ENCODE peak calls at places on chromosomes 1 and 21, in five cellular contexts. One of them, this sample, is unnamed.

GRCh38 chr1:219420913-219421312 is 192.0 kb downstream of the ZC3H11B start:
- DNase-seq in stimulated activated CD4-positive, alpha-beta T cell treated with anti-CD3 and anti-CD28 coated beads, Interleukin-2, amount 100 ng/mL, for 24 hours: no peak
- DNase-seq in stimulated activated naive CD8-positive, alpha-beta T cell treated with anti-CD3 and anti-CD28 coated beads, Interleukin-15, Interleukin-2, amounts not matched to agents 100 U/mL and 50 U/mL, for 24 hours: no peak
- DNase-seq in effector CD4-positive, alpha-beta T cell: no peak
- DNase-seq in osteocyte: no peak
- DNase-seq in this sample: no peak

GRCh38 chr1:62407398-62408009 is 29.3 kb upstream of the USP1 start:
- DNase-seq in stimulated activated CD4-positive, alpha-beta T cell treated with anti-CD3 and anti-CD28 coated beads, Interleukin-2, amount 100 ng/mL, for 24 hours: no peak
- DNase-seq in stimulated activated naive CD8-positive, alpha-beta T cell treated with anti-CD3 and anti-CD28 coated beads, Interleukin-15, Interleukin-2, amounts not matched to agents 100 U/mL and 50 U/mL, for 24 hours: no peak
- DNase-seq in effector CD4-positive, alpha-beta T cell: no peak
- DNase-seq in osteocyte: no peak
- DNase-seq in this sample: no peak

GRCh38 chr1:55304306-55304705 is 89.1 kb upstream of the USP24 start:
- DNase-seq in stimulated activated CD4-positive, alpha-beta T cell treated with anti-CD3 and anti-CD28 coated beads, Interleukin-2, amount 100 ng/mL, for 24 hours: no peak
- DNase-seq in stimulated activated naive CD8-positive, alpha-beta T cell treated with anti-CD3 and anti-CD28 coated beads, Interleukin-15, Interleukin-2, amounts not matched to agents 100 U/mL and 50 U/mL, for 24 hours: no peak
- DNase-seq in effector CD4-positive, alpha-beta T cell: no peak
- DNase-seq in osteocyte: no peak
- DNase-seq in this sample: no peak

GRCh38 chr1:59364012-59364411 is 67.1 kb downstream of the FGGY start:
- DNase-seq in stimulated activated CD4-positive, alpha-beta T cell treated with anti-CD3 and anti-CD28 coated beads, Interleukin-2, amount 100 ng/mL, for 24 hours: no peak
- DNase-seq in stimulated activated naive CD8-positive, alpha-beta T cell treated with anti-CD3 and anti-CD28 coated beads, Interleukin-15, Interleukin-2, amounts not matched to agents 100 U/mL and 50 U/mL, for 24 hours: no peak
- DNase-seq in effector CD4-positive, alpha-beta T cell: no peak
- DNase-seq in osteocyte: no peak
- DNase-seq in this sample: no peak

GRCh38 chr1:12546771-12547585 is 71.0 kb downstream of the DHRS3 start:
- DNase-seq in stimulated activated CD4-positive, alpha-beta T cell treated with anti-CD3 and anti-CD28 coated beads, Interleukin-2, amount 100 ng/mL, for 24 hours: no peak
- DNase-seq in stimulated activated naive CD8-positive, alpha-beta T cell treated with anti-CD3 and anti-CD28 coated beads, Interleukin-15, Interleukin-2, amounts not matched to agents 100 U/mL and 50 U/mL, for 24 hours: no peak
- DNase-seq in effector CD4-positive, alpha-beta T cell: no peak
- DNase-seq in osteocyte: no peak
- DNase-seq in this sample: no peak

GRCh38 chr1:21280482-21280881 is 9.8 kb downstream of the ECE1 start:
- DNase-seq in stimulated activated CD4-positive, alpha-beta T cell treated with anti-CD3 and anti-CD28 coated beads, Interleukin-2, amount 100 ng/mL, for 24 hours: no peak
- DNase-seq in stimulated activated naive CD8-positive, alpha-beta T cell treated with anti-CD3 and anti-CD28 coated beads, Interleukin-15, Interleukin-2, amounts not matched to agents 100 U/mL and 50 U/mL, for 24 hours: no peak
- DNase-seq in effector CD4-positive, alpha-beta T cell: no peak
- DNase-seq in osteocyte: no peak
- DNase-seq in this sample: no peak

GRCh38 chr1:33025761-33026160 is 10.9 kb downstream of the AK2 start:
- DNase-seq in stimulated activated CD4-positive, alpha-beta T cell treated with anti-CD3 and anti-CD28 coated beads, Interleukin-2, amount 100 ng/mL, for 24 hours: no peak
- DNase-seq in stimulated activated naive CD8-positive, alpha-beta T cell treated with anti-CD3 and anti-CD28 coated beads, Interleukin-15, Interleukin-2, amounts not matched to agents 100 U/mL and 50 U/mL, for 24 hours: no peak
- DNase-seq in effector CD4-positive, alpha-beta T cell: no peak
- DNase-seq in osteocyte: no peak
- DNase-seq in this sample: no peak

GRCh38 chr1:91781916-91782622 is 103.9 kb downstream of the TGFBR3 start:
- DNase-seq in stimulated activated CD4-positive, alpha-beta T cell treated with anti-CD3 and anti-CD28 coated beads, Interleukin-2, amount 100 ng/mL, for 24 hours: no peak
- DNase-seq in stimulated activated naive CD8-positive, alpha-beta T cell treated with anti-CD3 and anti-CD28 coated beads, Interleukin-15, Interleukin-2, amounts not matched to agents 100 U/mL and 50 U/mL, for 24 hours: no peak
- DNase-seq in effector CD4-positive, alpha-beta T cell: no peak
- DNase-seq in osteocyte: no peak
- DNase-seq in this sample: no peak

GRCh38 chr1:25099343-25099951 is 132.9 kb downstream of the SYF2 start:
- DNase-seq in stimulated activated CD4-positive, alpha-beta T cell treated with anti-CD3 and anti-CD28 coated beads, Interleukin-2, amount 100 ng/mL, for 24 hours: no peak
- DNase-seq in stimulated activated naive CD8-positive, alpha-beta T cell treated with anti-CD3 and anti-CD28 coated beads, Interleukin-15, Interleukin-2, amounts not matched to agents 100 U/mL and 50 U/mL, for 24 hours: peak
- DNase-seq in effector CD4-positive, alpha-beta T cell: no peak
- DNase-seq in osteocyte: no peak
- DNase-seq in this sample: peak

GRCh38 chr1:93435443-93435842 is 12.5 kb upstream of the FNBP1L start:
- DNase-seq in stimulated activated CD4-positive, alpha-beta T cell treated with anti-CD3 and anti-CD28 coated beads, Interleukin-2, amount 100 ng/mL, for 24 hours: no peak
- DNase-seq in stimulated activated naive CD8-positive, alpha-beta T cell treated with anti-CD3 and anti-CD28 coated beads, Interleukin-15, Interleukin-2, amounts not matched to agents 100 U/mL and 50 U/mL, for 24 hours: no peak
- DNase-seq in effector CD4-positive, alpha-beta T cell: no peak
- DNase-seq in osteocyte: no peak
- DNase-seq in this sample: no peak

GRCh38 chr21:45504021-45504515 is 38.2 kb downstream of the SLC19A1 start:
- DNase-seq in stimulated activated CD4-positive, alpha-beta T cell treated with anti-CD3 and anti-CD28 coated beads, Interleukin-2, amount 100 ng/mL, for 24 hours: no peak
- DNase-seq in stimulated activated naive CD8-positive, alpha-beta T cell treated with anti-CD3 and anti-CD28 coated beads, Interleukin-15, Interleukin-2, amounts not matched to agents 100 U/mL and 50 U/mL, for 24 hours: no peak
- DNase-seq in effector CD4-positive, alpha-beta T cell: no peak
- DNase-seq in osteocyte: no peak
- DNase-seq in this sample: no peak

GRCh38 chr1:40305451-40305850 is 11.6 kb downstream of the COL9A2 start:
- DNase-seq in stimulated activated CD4-positive, alpha-beta T cell treated with anti-CD3 and anti-CD28 coated beads, Interleukin-2, amount 100 ng/mL, for 24 hours: no peak
- DNase-seq in stimulated activated naive CD8-positive, alpha-beta T cell treated with anti-CD3 and anti-CD28 coated beads, Interleukin-15, Interleukin-2, amounts not matched to agents 100 U/mL and 50 U/mL, for 24 hours: peak
- DNase-seq in effector CD4-positive, alpha-beta T cell: no peak
- DNase-seq in osteocyte: peak
- DNase-seq in this sample: no peak

GRCh38 chr1:34918609-34919561 is 10.6 kb downstream of the DLGAP3 start:
- DNase-seq in stimulated activated CD4-positive, alpha-beta T cell treated with anti-CD3 and anti-CD28 coated beads, Interleukin-2, amount 100 ng/mL, for 24 hours: no peak
- DNase-seq in stimulated activated naive CD8-positive, alpha-beta T cell treated with anti-CD3 and anti-CD28 coated beads, Interleukin-15, Interleukin-2, amounts not matched to agents 100 U/mL and 50 U/mL, for 24 hours: peak
- DNase-seq in effector CD4-positive, alpha-beta T cell: no peak
- DNase-seq in osteocyte: peak
- DNase-seq in this sample: peak

This sample was measured in stimulated activated CD8-positive, alpha-beta memory T cell treated with anti-CD3 and anti-CD28 coated beads, Interleukin-4, amount 100 ng/mL, for 48 hours.